ENCODE peak calls at places on chromosomes 12 and 14, in ten cellular contexts. E is GM10248, P is GM13976, M is stomach, U is RWPE2, W is heart left ventricle, R is left ventricle myocardium inferior, I is pancreas, C is IMR-90, Q is astrocyte of the cerebellum. F is an unnamed sample.

GRCh38 chr14:68757618-68758081 is 35.2 kb downstream of the ZFP36L1 start:
- DNase-seq in Q (no peak), P (no peak), I (no peak), C (peak), E (no peak), W (peak), R (peak), U (no peak), M (no peak), F (no peak)

GRCh38 chr12:109466821-109467220 is 10.3 kb downstream of the KCTD10 start:
- DNase-seq in C (no peak), E (no peak), M (no peak), Q (no peak), I (no peak), U (no peak), R (no peak), P (no peak), W (no peak), F (no peak)

GRCh38 chr12:121805171-121805687 is 1.4 kb downstream of the SETD1B start:
- DNase-seq in W (no peak), M (no peak), U (no peak), P (no peak), R (no peak), E (no peak), Q (no peak), C (no peak), I (peak), F (no peak)

GRCh38 chr12:2266666-2267623 is 214.2 kb downstream of the CACNA1C start:
- DNase-seq in W (no peak), I (no peak), Q (no peak), P (no peak), U (peak), R (no peak), E (no peak), C (no peak), M (no peak), F (no peak)

GRCh38 chr12:117832459-117833457 is 136.0 kb downstream of the KSR2 start:
- DNase-seq in U (no peak), R (no peak), I (no peak), Q (no peak), E (no peak), C (peak), W (no peak), P (no peak), M (no peak), F (no peak)

GRCh38 chr12:110537605-110538409 is 35.7 kb downstream of the RAD9B start:
- DNase-seq in W (peak), Q (no peak), M (peak), E (no peak), P (no peak), C (no peak), I (no peak), U (peak), R (peak), F (no peak)

GRCh38 chr12:52976574-52977071 is 27.7 kb downstream of the KRT18 start:
- DNase-seq in R (no peak), M (no peak), E (no peak), P (no peak), W (no peak), I (no peak), C (peak), U (no peak), Q (no peak), F (no peak)

GRCh38 chr12:10358131-10358530 is 31.7 kb downstream of the KLRK1 start:
- DNase-seq in U (no peak), I (no peak), W (no peak), M (no peak), P (no peak), E (no peak), R (no peak), Q (no peak), C (no peak), F (no peak)

GRCh38 chr12:50620050-50620974 is 115.5 kb downstream of the DIP2B start:
- DNase-seq in Q (peak), W (peak), I (no peak), C (peak), P (no peak), E (no peak), M (no peak), U (peak), R (no peak), F (no peak)

GRCh38 chr14:40850191-40850590 is 756.5 kb upstream of the LRFN5 start:
- DNase-seq in Q (no peak), P (no peak), I (no peak), W (no peak), U (no peak), E (no peak), C (no peak), M (no peak), R (no peak), F (no peak)

GRCh38 chr12:59431266-59431665 is 164.6 kb upstream of the SLC16A7 start:
- DNase-seq in C (peak), Q (no peak), W (no peak), E (no peak), U (no peak), I (no peak), R (no peak), M (no peak), P (no peak), F (no peak)
- TF ChIP-seq CTCF in C (peak), Q (no peak), W (no peak), E (no peak), U (peak), I (no peak), R (peak), M (no peak), P (no peak), F (no peak)

GRCh38 chr14:104393199-104393897 is 186.2 kb upstream of the C14orf180 start:
- DNase-seq in Q (no peak), U (peak), C (no peak), W (peak), I (no peak), R (peak), P (peak), M (peak), E (no peak), F (no peak)
- TF ChIP-seq CTCF in Q (no peak), U (no peak), C (no peak), W (no peak), I (no peak), R (no peak), P (no peak), M (no peak), E (no peak), F (no peak)

DNA sequence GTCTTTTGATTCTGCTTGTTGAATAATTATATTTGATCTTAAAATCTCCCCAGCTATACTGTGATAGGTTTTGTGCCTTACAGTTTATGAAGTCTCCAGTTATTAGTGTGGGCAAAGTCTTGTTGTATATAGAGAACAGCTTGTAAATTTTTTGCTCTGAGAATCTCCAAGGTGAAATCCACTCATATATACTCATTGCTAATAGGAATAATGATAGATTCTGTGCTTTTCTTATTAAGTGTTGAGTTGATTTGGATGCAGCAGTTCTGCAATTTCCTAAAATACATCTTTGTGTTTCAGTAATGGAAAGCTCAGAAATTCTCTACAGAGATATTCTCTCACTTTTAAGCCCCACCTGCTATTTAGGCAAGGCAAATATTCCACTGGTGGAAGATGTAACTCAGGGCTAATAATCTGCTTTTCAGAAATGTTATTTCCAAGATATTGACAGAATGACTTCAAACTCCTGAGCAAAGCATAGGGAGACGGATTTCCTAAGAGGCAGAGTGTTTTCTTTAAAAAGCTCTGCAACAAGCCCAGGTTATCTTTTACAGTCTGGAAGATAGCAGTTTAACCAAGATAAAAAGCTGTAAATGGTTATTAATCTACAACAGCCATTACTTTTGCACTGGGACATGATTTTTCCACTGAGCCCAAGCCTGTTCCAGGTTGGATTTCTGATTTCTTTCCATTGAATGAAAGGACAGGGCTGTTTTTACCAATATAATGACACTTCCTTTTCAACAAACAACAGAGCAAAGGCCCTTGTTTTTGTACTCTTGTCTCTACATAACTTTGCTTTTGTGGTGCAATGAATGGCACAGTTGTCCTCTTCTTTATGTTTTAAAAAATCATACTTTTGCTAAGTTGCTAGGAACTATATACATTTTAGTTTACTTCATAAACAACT is 239.9 kb upstream of the ATP2B1 start:
- DNase-seq in E (no peak), C (no peak), U (no peak), P (no peak), Q (no peak), I (no peak), R (no peak), M (no peak), W (no peak), F (no peak)
- TF ChIP-seq CTCF in E (no peak), C (no peak), U (no peak), P (no peak), Q (no peak), I (no peak), R (no peak), M (no peak), W (no peak), F (no peak)

GRCh38 chr12:22173154-22173553 is 127.1 kb downstream of the CMAS start:
- DNase-seq in W (no peak), C (no peak), R (no peak), P (peak), I (no peak), Q (no peak), M (no peak), U (no peak), E (no peak), F (no peak)
- TF ChIP-seq CTCF in W (no peak), C (no peak), R (no peak), P (no peak), I (no peak), Q (no peak), M (no peak), U (peak), E (no peak), F (no peak)

DNA sequence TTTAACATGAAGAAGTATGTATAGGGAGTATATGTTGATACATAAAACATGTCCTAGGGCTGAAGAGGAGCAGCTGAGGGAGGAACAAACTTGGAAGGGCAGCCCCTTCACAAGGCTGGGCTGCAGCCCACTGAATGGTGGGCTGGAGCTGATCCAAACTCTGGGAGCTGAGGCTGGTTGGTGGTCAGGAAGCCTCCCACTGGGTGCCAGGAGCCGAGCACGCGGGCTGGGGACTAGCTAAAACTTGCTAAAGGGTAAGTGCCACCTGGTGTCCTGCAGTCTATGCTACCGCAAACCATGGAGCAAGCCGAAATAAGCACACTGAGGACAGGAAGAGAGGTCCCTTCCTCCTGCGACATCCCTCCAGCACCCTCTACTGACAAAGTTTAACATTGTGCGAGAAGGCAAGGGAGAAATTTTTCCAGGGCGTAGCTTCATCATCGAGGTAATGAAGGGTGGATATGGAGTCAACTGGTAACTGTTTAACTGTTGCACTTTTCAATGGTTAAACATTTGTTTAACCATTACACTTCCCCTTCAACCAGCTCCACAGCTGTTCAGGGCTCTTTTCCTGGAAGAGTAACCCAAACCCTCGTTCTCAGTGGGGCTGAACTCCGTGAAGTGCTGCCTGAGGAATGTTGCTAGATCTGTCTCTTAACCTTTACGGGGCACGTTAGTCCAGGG is 42.2 kb downstream of the EGLN3 start:
- DNase-seq in C (no peak), Q (no peak), E (no peak), W (no peak), U (no peak), I (no peak), M (no peak), R (no peak), P (no peak), F (no peak)
- TF ChIP-seq CTCF in C (no peak), Q (no peak), E (no peak), W (no peak), U (peak), I (no peak), M (no peak), R (no peak), P (no peak), F (peak)

GRCh38 chr14:67570453-67570852 is 29.6 kb downstream of the PIGH start:
- DNase-seq in P (no peak), Q (no peak), U (no peak), W (no peak), I (no peak), M (no peak), C (no peak), E (no peak), R (no peak), F (no peak)

GRCh38 chr14:67572608-67573007 is 27.5 kb downstream of the PIGH start:
- DNase-seq in E (no peak), P (no peak), U (peak), M (no peak), R (no peak), Q (no peak), W (no peak), C (no peak), I (no peak), F (no peak)

GRCh38 chr14:67571991-67572323 is 28.1 kb downstream of the PIGH start:
- DNase-seq in P (no peak), W (no peak), M (no peak), I (no peak), C (no peak), Q (no peak), E (no peak), U (no peak), R (no peak), F (no peak)

GRCh38 chr14:67569651-67570290 is 30.3 kb downstream of the PIGH start:
- DNase-seq in M (no peak), E (no peak), U (peak), Q (no peak), W (no peak), C (no peak), R (no peak), I (no peak), P (no peak), F (no peak)

DNA sequence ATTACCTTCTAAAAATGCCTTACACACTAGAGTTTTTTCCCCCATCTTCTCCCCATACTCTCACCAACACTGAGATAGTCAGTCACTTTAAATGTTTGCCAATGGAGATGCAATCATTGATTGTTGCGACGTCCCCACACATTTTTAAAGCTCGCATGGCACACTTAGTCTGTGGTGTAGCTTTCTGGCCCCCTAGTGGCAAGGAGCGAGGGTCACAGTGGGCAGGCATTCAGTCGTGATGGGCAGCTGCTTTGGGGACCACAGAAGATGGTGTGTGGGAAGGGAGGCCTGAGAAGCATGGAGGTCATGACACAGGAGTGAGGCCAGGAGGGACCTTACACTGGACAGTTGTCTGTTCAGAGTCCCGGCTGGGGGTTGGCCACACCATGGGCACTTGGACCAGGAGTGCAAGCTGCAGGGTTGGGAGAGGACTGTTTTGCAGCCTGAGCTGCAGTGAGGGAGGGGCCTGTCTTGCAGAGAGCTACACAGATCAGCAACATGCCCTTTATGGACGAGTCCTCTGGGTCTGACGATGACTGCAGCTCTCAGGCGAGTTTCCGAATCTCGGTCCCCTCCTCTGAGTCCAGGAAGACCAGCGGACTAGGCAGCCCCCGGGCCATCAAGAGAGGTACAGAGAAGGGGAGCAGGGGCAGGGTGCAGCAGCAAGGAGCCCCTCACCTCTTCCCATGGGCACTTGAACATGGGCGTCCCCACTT is 28.6 kb downstream of the PIGH start:
- DNase-seq in P (peak), M (peak), C (peak), E (peak), W (peak), Q (peak), I (peak), R (peak), U (no peak), F (peak)
- TF ChIP-seq CTCF in P (peak), M (no peak), C (peak), E (peak), W (peak), Q (peak), I (peak), R (peak), U (peak), F (peak)

GRCh38 chr14:77131871-77132486 is 9.6 kb downstream of the ZDHHC22 start:
- DNase-seq in W (no peak), I (no peak), C (no peak), P (no peak), R (no peak), M (no peak), E (no peak), Q (no peak), U (no peak), F (no peak)
- TF ChIP-seq CTCF in W (no peak), I (no peak), C (no peak), P (no peak), R (no peak), M (no peak), E (no peak), Q (no peak), U (no peak), F (peak)

DNA sequence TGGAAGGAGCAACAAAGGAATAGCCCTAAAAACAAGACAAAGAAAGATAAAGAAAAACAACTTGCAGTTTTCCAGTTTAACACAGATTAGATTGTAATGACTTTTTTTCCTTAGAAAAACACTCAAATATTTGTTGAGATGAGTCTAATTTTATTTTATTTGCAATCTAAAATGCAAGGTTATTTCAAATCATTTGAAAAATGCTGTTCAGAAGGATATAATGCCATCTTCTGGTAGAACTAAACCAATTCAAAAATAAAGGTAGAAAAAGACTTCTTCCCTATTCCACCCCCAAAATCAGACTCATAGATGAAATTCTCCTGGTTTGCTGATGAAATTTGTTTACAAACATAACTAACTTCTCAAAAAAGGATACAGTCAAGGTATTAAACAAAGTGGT is 84.5 kb upstream of the TTC7B start:
- DNase-seq in W (no peak), Q (no peak), R (no peak), E (no peak), M (no peak), C (peak), I (no peak), U (no peak), P (no peak), F (no peak)
- TF ChIP-seq CTCF in W (peak), Q (no peak), R (peak), E (no peak), M (no peak), C (peak), I (no peak), U (peak), P (no peak), F (no peak)

DNA sequence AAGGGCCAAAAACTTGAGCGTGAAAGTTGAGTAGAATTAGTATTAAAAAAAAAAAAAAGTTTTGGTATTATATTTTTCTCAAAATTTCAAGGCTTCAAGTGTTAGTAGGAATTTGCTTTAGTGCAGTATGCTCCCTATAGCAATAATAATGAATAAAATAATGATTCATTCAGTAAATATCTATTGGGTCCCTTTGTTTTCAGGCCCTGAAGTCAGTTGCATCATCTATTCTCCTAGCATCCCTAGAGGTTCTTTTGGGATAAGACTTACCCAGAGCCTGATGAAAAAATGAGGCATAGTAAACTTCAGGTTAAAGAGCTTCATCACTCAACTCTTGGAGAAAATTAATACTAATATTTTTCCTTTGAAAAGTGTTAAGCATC is 1.1 kb downstream of the KMT5A start:
- DNase-seq in Q (no peak), C (peak), U (no peak), I (no peak), W (no peak), P (no peak), M (no peak), E (no peak), R (no peak), F (no peak)
- TF ChIP-seq CTCF in Q (no peak), C (no peak), U (no peak), I (no peak), W (no peak), P (no peak), M (no peak), E (no peak), R (no peak), F (no peak)

F was measured in GM12864.